ENCODE peak calls at places on chromosomes 5 and 9, in four cellular contexts. O is fibroblast of mammary gland, Z is cardiac muscle cell, R is IMR-90. I is an unnamed sample.

GRCh38 chr5:90873033-90873517 is 314.5 kb downstream of the ADGRV1 start:
- DNase-seq in O (no peak), Z (no peak), R (no peak), I (no peak)

GRCh38 chr5:72511371-72512178 is 4.4 kb upstream of the ZNF366 start:
- DNase-seq in O (peak; percentile 60), Z (no peak), R (peak; percentile 59), I (peak; percentile 60)

GRCh38 chr5:151470440-151470839 is 23.0 kb downstream of the SLC36A1 start:
- DNase-seq in O (peak; percentile 95), Z (no peak), R (peak; percentile 81), I (no peak)

GRCh38 chr9:97038909-97039781 is at the start of gene CTSV:
- DNase-seq in O (peak; percentile 68), Z (peak; percentile 99), R (peak; percentile 66), I (peak; percentile 88)

GRCh38 chr9:7121664-7122063 is 363.9 kb downstream of the KDM4C start:
- DNase-seq in O (no peak), Z (no peak), R (no peak), I (no peak)

GRCh38 chr5:40551706-40552557 is 127.8 kb upstream of the PTGER4 start:
- DNase-seq in O (peak; percentile 96), Z (no peak), R (peak; percentile 98), I (peak; percentile 97)

GRCh38 chr9:88733651-88734470 is 198.9 kb downstream of the NXNL2 start:
- DNase-seq in O (peak; percentile 97), Z (no peak), R (peak; percentile 60), I (peak; percentile 47)

GRCh38 chr5:112975721-112976431 is 722 bp upstream of the DCP2 start:
- DNase-seq in O (no peak), Z (no peak), R (no peak), I (no peak)

DNA sequence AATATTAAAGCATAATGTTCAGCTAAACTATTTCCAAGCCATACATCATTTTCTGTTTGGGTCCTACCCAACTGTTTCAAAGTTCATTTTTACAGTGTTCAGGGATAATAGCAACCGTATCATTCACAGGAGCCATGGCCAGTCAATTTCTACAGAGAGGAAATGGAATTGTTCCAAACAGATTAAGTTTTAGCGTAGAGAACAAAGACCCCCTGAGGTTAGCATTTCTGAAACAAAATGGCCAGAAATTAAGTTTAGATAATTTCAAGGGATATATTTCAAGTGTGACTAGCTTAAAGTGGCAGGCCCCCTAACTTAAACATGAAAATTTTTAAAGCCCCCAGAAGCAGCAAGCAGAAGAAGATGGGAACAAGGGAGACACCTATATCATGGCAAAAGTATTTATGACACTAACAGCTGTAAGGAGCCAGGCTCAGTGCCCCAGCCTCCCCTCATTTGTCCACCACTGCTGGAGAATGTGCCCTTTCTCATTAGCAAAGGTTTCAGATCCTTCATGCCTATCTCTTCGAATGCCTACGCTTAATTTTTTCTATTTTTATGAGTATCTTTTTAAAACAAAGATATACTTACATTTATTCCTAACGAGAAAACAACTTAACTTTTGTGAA is 116.5 kb downstream of the MED27 start:
- DNase-seq in O (no peak), Z (no peak), R (no peak), I (no peak)
- TF ChIP-seq CTCF in O (no peak), Z (no peak), R (no peak), I (no peak)

GRCh38 chr5:140883373-140883772 is 1.4 kb downstream of the PCDHA13 start:
- DNase-seq in O (no peak), Z (no peak), R (no peak), I (no peak)

GRCh38 chr5:140881889-140882590 is at the start of gene PCDHA13:
- DNase-seq in O (peak; percentile 23), Z (no peak), R (no peak), I (no peak)

GRCh38 chr5:140883927-140884697 is 2.2 kb downstream of the PCDHA13 start:
- DNase-seq in O (no peak), Z (no peak), R (no peak), I (no peak)

GRCh38 chr5:140877262-140877581 is 2.1 kb downstream of the PCDHA12 start:
- DNase-seq in O (no peak), Z (no peak), R (no peak), I (no peak)

GRCh38 chr5:140882591-140882899 is 621 bp downstream of the PCDHA13 start:
- DNase-seq in O (peak; percentile 5), Z (peak; percentile 10), R (no peak), I (no peak)
- H3K4me3 ChIP-seq in O (no peak overlapping the region), Z (no peak overlapping the region), R (no peak overlapping the region), I (no peak overlapping the region)

GRCh38 chr5:87900419-87900818 is 368.2 kb downstream of the TMEM161B start:
- DNase-seq in O (peak; percentile 1), Z (no peak), R (no peak), I (no peak)

DNA sequence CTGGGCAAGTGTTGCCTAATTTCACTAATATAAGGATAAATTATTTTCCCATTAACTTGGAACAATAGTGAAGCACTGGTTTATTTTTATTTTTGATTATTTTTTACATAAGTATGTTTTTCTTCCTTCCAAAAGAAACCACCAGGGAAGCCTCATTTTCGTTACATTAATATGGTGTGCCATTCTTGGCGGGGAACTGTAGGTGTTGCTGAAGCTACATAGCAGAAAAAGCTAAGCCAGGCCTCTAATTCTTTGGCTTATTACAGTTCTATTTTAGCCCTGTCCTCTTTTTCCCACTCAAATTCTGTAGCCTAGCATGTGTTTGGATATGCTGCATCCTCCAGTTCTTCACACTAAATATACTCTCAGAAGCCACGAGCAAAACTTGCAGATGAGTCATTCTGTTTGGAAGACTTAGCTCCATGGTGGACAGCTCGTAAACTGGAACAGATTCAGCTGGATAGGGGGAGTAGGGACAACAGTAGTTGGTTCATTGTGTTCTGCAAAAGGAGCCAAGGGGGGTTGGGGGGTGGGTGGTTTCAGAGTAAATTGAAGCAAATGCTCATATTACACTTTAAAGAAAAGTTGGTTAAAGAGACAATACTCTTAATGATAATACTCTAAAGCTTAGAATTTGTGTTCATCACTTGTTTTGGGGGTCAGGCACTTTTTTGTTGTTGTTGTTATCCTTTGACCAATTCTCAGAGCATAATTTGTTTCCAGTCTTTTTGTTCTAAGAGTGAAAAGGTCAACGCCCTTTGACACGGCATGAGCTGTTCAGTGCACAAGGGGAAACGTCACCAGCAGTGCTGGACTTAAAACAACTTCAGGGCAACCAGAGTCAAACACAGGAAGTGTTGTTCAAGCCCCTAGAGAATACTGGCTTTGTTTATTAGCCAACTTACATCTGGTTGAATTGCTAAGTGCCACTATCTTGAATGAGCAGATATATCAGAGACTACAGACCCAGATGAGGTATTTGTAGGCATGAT is 369.2 kb downstream of the TMEM161B start:
- DNase-seq in O (peak; percentile 42), Z (no peak), R (no peak), I (peak; percentile 79)
- TF ChIP-seq CTCF in O (no peak), Z (no peak), R (no peak), I (peak; percentile 15)

GRCh38 chr9:74499770-74500583 is 2.8 kb downstream of the RORB start:
- DNase-seq in O (peak; percentile 6), Z (peak; percentile 20), R (no peak), I (peak; percentile 6)

GRCh38 chr9:74500584-74500924 is 3.4 kb downstream of the RORB start:
- DNase-seq in O (no peak), Z (peak; percentile 14), R (no peak), I (no peak)

GRCh38 chr9:74498616-74499095 is 1.5 kb downstream of the RORB start:
- DNase-seq in O (no peak), Z (no peak), R (no peak), I (no peak)

GRCh38 chr9:74497750-74498615 is 848 bp downstream of the RORB start:
- DNase-seq in O (peak; percentile 24), Z (peak; percentile 44), R (no peak), I (peak; percentile 38)

GRCh38 chr9:74499111-74499601 is 2.0 kb downstream of the RORB start:
- DNase-seq in O (no peak), Z (peak; percentile 8), R (no peak), I (peak; percentile 8)
- H3K4me3 ChIP-seq in O (peak overlapping the region; percentile 42), Z (peak overlapping the region; percentile 43), R (no peak overlapping the region), I (peak overlapping the region; percentile 60)

I was measured in astrocyte of the spinal cord.